ENCODE peak calls at places on chromosomes 7 and 10, in ten cellular contexts. Z, A, K, W, G, B, F, C, T and P are unnamed samples.

GRCh38 chr10:86671985-86672710 is 3.8 kb downstream of the LDB3 start:
- DNase-seq in Z (no peak), A (no peak), K (no peak), W (no peak), G (no peak), B (no peak), F (no peak), C (no peak), T (no peak), P (no peak)

GRCh38 chr10:10804061-10804460 is 213.6 kb upstream of the CELF2 start:
- DNase-seq in Z (no peak), A (no peak), K (no peak), W (no peak), G (no peak), B (no peak), F (no peak), C (no peak), T (no peak), P (no peak)

GRCh38 chr7:24902276-24902675 is 77.7 kb downstream of the OSBPL3 start:
- DNase-seq in Z (no peak), A (no peak), K (no peak), W (no peak), G (no peak), B (no peak), F (no peak), C (no peak), T (no peak), P (no peak)

GRCh38 chr10:78634389-78634815 is 434.4 kb upstream of the ZMIZ1 start:
- DNase-seq in Z (no peak), A (no peak), K (no peak), W (no peak), G (no peak), B (no peak), F (no peak), C (no peak), T (no peak), P (no peak)

GRCh38 chr10:77504196-77504869 is 133.3 kb downstream of the KCNMA1 start:
- DNase-seq in Z (no peak), A (no peak), K (no peak), W (no peak), G (no peak), B (no peak), F (no peak), C (no peak), T (no peak), P (no peak)

GRCh38 chr10:125555267-125555666 is 127.7 kb downstream of the TEX36 start:
- DNase-seq in Z (no peak), A (no peak), K (no peak), W (no peak), G (no peak), B (no peak), F (no peak), C (no peak), T (no peak), P (no peak)

GRCh38 chr7:94510582-94511456 is 1.2 kb downstream of the CASD1 start:
- DNase-seq in Z (no peak), A (peak), K (peak), W (peak), G (no peak), B (peak), F (peak), C (no peak), T (peak), P (peak)

GRCh38 chr7:128913856-128914565 is 3.5 kb upstream of the KCP start:
- DNase-seq in Z (no peak), A (no peak), K (no peak), W (no peak), G (no peak), B (no peak), F (no peak), C (no peak), T (no peak), P (no peak)

GRCh38 chr7:146937836-146938235 is 821.2 kb downstream of the CNTNAP2 start:
- DNase-seq in Z (no peak), A (no peak), K (no peak), W (no peak), G (no peak), B (no peak), F (no peak), C (no peak), T (no peak), P (no peak)

GRCh38 chr7:87129836-87130235 is 22.4 kb upstream of the DMTF1 start:
- DNase-seq in Z (no peak), A (no peak), K (no peak), W (no peak), G (no peak), B (no peak), F (no peak), C (no peak), T (no peak), P (no peak)

GRCh38 chr7:3757059-3757458 is 456.0 kb downstream of the SDK1 start:
- DNase-seq in Z (no peak), A (no peak), K (no peak), W (no peak), G (no peak), B (no peak), F (no peak), C (no peak), T (no peak), P (no peak)

GRCh38 chr10:21160116-21160515 is 263.0 kb upstream of the NEBL start:
- DNase-seq in Z (no peak), A (no peak), K (no peak), W (no peak), G (no peak), B (no peak), F (no peak), C (no peak), T (no peak), P (no peak)

GRCh38 chr7:66668677-66669076 is 40.0 kb downstream of the KCTD7 start:
- DNase-seq in Z (no peak), A (no peak), K (no peak), W (no peak), G (no peak), B (no peak), F (no peak), C (no peak), T (no peak), P (no peak)

GRCh38 chr7:30596043-30596641 is 1.5 kb downstream of the GARS1 start:
- DNase-seq in Z (no peak), A (no peak), K (peak), W (no peak), G (no peak), B (no peak), F (no peak), C (no peak), T (no peak), P (no peak)

GRCh38 chr7:3042861-3043489 is 692 bp downstream of the CARD11 start:
- DNase-seq in Z (peak), A (peak), K (no peak), W (no peak), G (no peak), B (no peak), F (peak), C (peak), T (no peak), P (peak)

GRCh38 chr10:73589538-73590126 is 1.5 kb downstream of the USP54 start:
- DNase-seq in Z (no peak), A (no peak), K (no peak), W (no peak), G (no peak), B (peak), F (no peak), C (no peak), T (no peak), P (no peak)

GRCh38 chr7:30679664-30680063 is 2.6 kb downstream of the CRHR2 start:
- DNase-seq in Z (no peak), A (no peak), K (no peak), W (no peak), G (no peak), B (no peak), F (no peak), C (no peak), T (no peak), P (no peak)

GRCh38 chr7:44761207-44762161 is 12.8 kb downstream of the ZMIZ2 start:
- DNase-seq in Z (no peak), A (no peak), K (no peak), W (no peak), G (no peak), B (no peak), F (no peak), C (no peak), T (no peak), P (no peak)

GRCh38 chr10:80196270-80196949 is 8.9 kb downstream of the ANXA11 start:
- DNase-seq in Z (peak), A (no peak), K (no peak), W (no peak), G (no peak), B (no peak), F (peak), C (peak), T (no peak), P (peak)

GRCh38 chr7:33185786-33186185 is 56.4 kb downstream of the BBS9 start:
- DNase-seq in Z (no peak), A (no peak), K (peak), W (no peak), G (peak), B (no peak), F (no peak), C (no peak), T (no peak), P (no peak)

GRCh38 chr10:27529010-27529783 is 25.1 kb downstream of the RAB18 start:
- DNase-seq in Z (no peak), A (no peak), K (no peak), W (no peak), G (no peak), B (no peak), F (no peak), C (no peak), T (no peak), P (no peak)

GRCh38 chr7:141295367-141295895 is 221.6 kb downstream of the TMEM178B start:
- DNase-seq in Z (no peak), A (no peak), K (no peak), W (no peak), G (no peak), B (no peak), F (no peak), C (no peak), T (no peak), P (no peak)

GRCh38 chr7:3232228-3232627 is 68.8 kb upstream of the SDK1 start:
- DNase-seq in Z (no peak), A (no peak), K (no peak), W (no peak), G (no peak), B (no peak), F (no peak), C (no peak), T (no peak), P (no peak)

GRCh38 chr7:2166625-2167280 is 66.0 kb downstream of the MAD1L1 start:
- DNase-seq in Z (no peak), A (no peak), K (no peak), W (no peak), G (no peak), B (peak), F (no peak), C (no peak), T (no peak), P (no peak)

GRCh38 chr10:112307631-112308502 is 24.7 kb downstream of the TECTB start:
- DNase-seq in Z (no peak), A (peak), K (no peak), W (peak), G (no peak), B (peak), F (no peak), C (no peak), T (no peak), P (no peak)

GRCh38 chr7:129911790-129912189 is 41.0 kb downstream of the UBE2H start:
- DNase-seq in Z (no peak), A (no peak), K (no peak), W (no peak), G (no peak), B (no peak), F (no peak), C (no peak), T (no peak), P (no peak)

GRCh38 chr7:130208511-130208910 is 851 bp downstream of the SSMEM1 start:
- DNase-seq in Z (no peak), A (no peak), K (no peak), W (no peak), G (no peak), B (no peak), F (no peak), C (no peak), T (no peak), P (no peak)

GRCh38 chr7:121428857-121429489 is 32.9 kb upstream of the FAM3C start:
- DNase-seq in Z (no peak), A (no peak), K (no peak), W (no peak), G (no peak), B (no peak), F (no peak), C (no peak), T (no peak), P (no peak)

GRCh38 chr7:134571746-134572461 is 23.0 kb downstream of the AKR1B15 start:
- DNase-seq in Z (no peak), A (no peak), K (no peak), W (no peak), G (no peak), B (no peak), F (no peak), C (no peak), T (no peak), P (no peak)

GRCh38 chr7:96388166-96388565 is 66.3 kb upstream of the SLC25A13 start:
- DNase-seq in Z (no peak), A (no peak), K (peak), W (no peak), G (no peak), B (no peak), F (no peak), C (no peak), T (no peak), P (no peak)

GRCh38 chr10:113135025-113135424 is 185.0 kb downstream of the TCF7L2 start:
- DNase-seq in Z (no peak), A (no peak), K (no peak), W (peak), G (no peak), B (no peak), F (no peak), C (no peak), T (no peak), P (no peak)

GRCh38 chr7:55081854-55082603 is 63.2 kb downstream of the EGFR start:
- DNase-seq in Z (no peak), A (no peak), K (no peak), W (no peak), G (no peak), B (no peak), F (no peak), C (no peak), T (no peak), P (no peak)

GRCh38 chr10:866577-866941 is 64.9 kb downstream of the LARP4B start:
- DNase-seq in Z (no peak), A (no peak), K (no peak), W (no peak), G (no peak), B (no peak), F (no peak), C (no peak), T (no peak), P (no peak)

GRCh38 chr7:28613262-28613661 is 200.9 kb downstream of the CREB5 start:
- DNase-seq in Z (no peak), A (no peak), K (no peak), W (no peak), G (no peak), B (no peak), F (no peak), C (no peak), T (no peak), P (no peak)

GRCh38 chr10:35641430-35642015 is 573 bp downstream of the FZD8 start:
- DNase-seq in Z (no peak), A (peak), K (no peak), W (peak), G (no peak), B (no peak), F (no peak), C (no peak), T (no peak), P (no peak)

GRCh38 chr10:10270071-10270470 is 747.6 kb upstream of the CELF2 start:
- DNase-seq in Z (no peak), A (no peak), K (no peak), W (no peak), G (no peak), B (no peak), F (no peak), C (no peak), T (no peak), P (no peak)